ENCODE peak calls at places on chromosomes 5 and 9, in four cellular contexts. One of them, this sample, is unnamed. For H3K4me1, the result is how much of the 10 kb centered on the place peaks cover.

GRCh38 chr5:166165600-166165999 is 2125.8 kb upstream of the WWC1 start:
- DNase-seq in cardiac muscle cell: peak
- DNase-seq in mammary epithelial cell: no peak
- DNase-seq in breast epithelium: no peak
- DNase-seq in this sample: no peak

GRCh38 chr5:143224672-143225071 is 178.8 kb downstream of the NR3C1 start:
- DNase-seq in cardiac muscle cell: no peak
- DNase-seq in mammary epithelial cell: no peak
- DNase-seq in breast epithelium: no peak
- DNase-seq in this sample: no peak

GRCh38 chr5:27810458-27810857 is 772.1 kb upstream of the CDH9 start:
- DNase-seq in cardiac muscle cell: no peak
- DNase-seq in mammary epithelial cell: no peak
- DNase-seq in breast epithelium: no peak
- DNase-seq in this sample: no peak

GRCh38 chr9:98720402-98720801 is 11.7 kb upstream of the GABBR2 start:
- DNase-seq in cardiac muscle cell: no peak
- DNase-seq in mammary epithelial cell: no peak
- DNase-seq in breast epithelium: no peak
- DNase-seq in this sample: no peak

GRCh38 chr5:52598954-52599353 is 188.8 kb upstream of the ITGA1 start:
- DNase-seq in cardiac muscle cell: no peak
- DNase-seq in mammary epithelial cell: no peak
- DNase-seq in breast epithelium: no peak
- DNase-seq in this sample: no peak

GRCh38 chr5:67814569-67815311 is 400.8 kb upstream of the PIK3R1 start:
- DNase-seq in cardiac muscle cell: no peak
- DNase-seq in mammary epithelial cell: no peak
- DNase-seq in breast epithelium: no peak
- DNase-seq in this sample: no peak

GRCh38 chr9:138071292-138071691 is 193.7 kb downstream of the CACNA1B start:
- DNase-seq in cardiac muscle cell: no peak
- DNase-seq in mammary epithelial cell: no peak
- DNase-seq in breast epithelium: no peak
- DNase-seq in this sample: no peak

GRCh38 chr9:76704601-76705204 is 59.5 kb upstream of the PCA3 start:
- DNase-seq in cardiac muscle cell: peak
- DNase-seq in mammary epithelial cell: peak
- DNase-seq in breast epithelium: no peak
- DNase-seq in this sample: no peak

GRCh38 chr5:1203311-1203967 is 2.0 kb downstream of the SLC6A19 start:
- DNase-seq in cardiac muscle cell: no peak
- DNase-seq in mammary epithelial cell: no peak
- DNase-seq in breast epithelium: no peak
- DNase-seq in this sample: no peak

GRCh38 chr5:1203968-1204692 is 2.7 kb downstream of the SLC6A19 start:
- DNase-seq in cardiac muscle cell: no peak
- DNase-seq in mammary epithelial cell: no peak
- DNase-seq in breast epithelium: no peak
- DNase-seq in this sample: no peak

GRCh38 chr5:1202798-1203185 is 1.4 kb downstream of the SLC6A19 start:
- DNase-seq in cardiac muscle cell: no peak
- DNase-seq in mammary epithelial cell: no peak
- DNase-seq in breast epithelium: no peak
- DNase-seq in this sample: no peak

GRCh38 chr5:1205255-1206180 is 4.1 kb downstream of the SLC6A19 start:
- DNase-seq in cardiac muscle cell: no peak
- DNase-seq in mammary epithelial cell: no peak
- DNase-seq in breast epithelium: no peak
- DNase-seq in this sample: no peak

GRCh38 chr5:1204693-1205242 is 3.4 kb downstream of the SLC6A19 start:
- DNase-seq in cardiac muscle cell: peak
- DNase-seq in mammary epithelial cell: no peak
- DNase-seq in breast epithelium: no peak
- DNase-seq in this sample: no peak
- TF ChIP-seq CTCF in cardiac muscle cell: peak
- TF ChIP-seq CTCF in mammary epithelial cell: peak
- TF ChIP-seq CTCF in breast epithelium: no peak
- TF ChIP-seq CTCF in this sample: no peak

GRCh38 chr9:108443741-108444140 is 412.0 kb downstream of the ACTL7B start:
- DNase-seq in cardiac muscle cell: no peak
- DNase-seq in mammary epithelial cell: peak
- DNase-seq in breast epithelium: no peak
- DNase-seq in this sample: no peak

GRCh38 chr9:108445431-108446018 is 410.3 kb downstream of the ACTL7B start:
- DNase-seq in cardiac muscle cell: no peak
- DNase-seq in mammary epithelial cell: peak
- DNase-seq in breast epithelium: no peak
- DNase-seq in this sample: no peak

GRCh38 chr9:108443278-108443633 is 412.5 kb downstream of the ACTL7B start:
- DNase-seq in cardiac muscle cell: no peak
- DNase-seq in mammary epithelial cell: peak
- DNase-seq in breast epithelium: no peak
- DNase-seq in this sample: no peak

GRCh38 chr9:108442604-108443277 is 413.0 kb downstream of the ACTL7B start:
- DNase-seq in cardiac muscle cell: no peak
- DNase-seq in mammary epithelial cell: no peak
- DNase-seq in breast epithelium: no peak
- DNase-seq in this sample: no peak

GRCh38 chr9:108444400-108445358 is 411.1 kb downstream of the ACTL7B start:
- DNase-seq in cardiac muscle cell: no peak
- DNase-seq in mammary epithelial cell: peak
- DNase-seq in breast epithelium: no peak
- DNase-seq in this sample: no peak
- H3K4me3 ChIP-seq in cardiac muscle cell: no peak
- H3K4me3 ChIP-seq in mammary epithelial cell: peak
- H3K4me3 ChIP-seq in breast epithelium: peak
- H3K4me3 ChIP-seq in this sample: no peak

GRCh38 chr5:133117166-133117929 is 65.5 kb downstream of the HSPA4 start:
- DNase-seq in cardiac muscle cell: no peak
- DNase-seq in mammary epithelial cell: no peak
- DNase-seq in breast epithelium: no peak
- DNase-seq in this sample: no peak

GRCh38 chr5:133118741-133119140 is 66.9 kb downstream of the HSPA4 start:
- DNase-seq in cardiac muscle cell: no peak
- DNase-seq in mammary epithelial cell: no peak
- DNase-seq in breast epithelium: no peak
- DNase-seq in this sample: no peak

GRCh38 chr5:133117930-133118445 is 66.2 kb downstream of the HSPA4 start:
- DNase-seq in cardiac muscle cell: no peak
- DNase-seq in mammary epithelial cell: no peak
- DNase-seq in breast epithelium: no peak
- DNase-seq in this sample: no peak

GRCh38 chr5:133114933-133115310 is 63.1 kb downstream of the HSPA4 start:
- DNase-seq in cardiac muscle cell: no peak
- DNase-seq in mammary epithelial cell: no peak
- DNase-seq in breast epithelium: no peak
- DNase-seq in this sample: no peak

DNA sequence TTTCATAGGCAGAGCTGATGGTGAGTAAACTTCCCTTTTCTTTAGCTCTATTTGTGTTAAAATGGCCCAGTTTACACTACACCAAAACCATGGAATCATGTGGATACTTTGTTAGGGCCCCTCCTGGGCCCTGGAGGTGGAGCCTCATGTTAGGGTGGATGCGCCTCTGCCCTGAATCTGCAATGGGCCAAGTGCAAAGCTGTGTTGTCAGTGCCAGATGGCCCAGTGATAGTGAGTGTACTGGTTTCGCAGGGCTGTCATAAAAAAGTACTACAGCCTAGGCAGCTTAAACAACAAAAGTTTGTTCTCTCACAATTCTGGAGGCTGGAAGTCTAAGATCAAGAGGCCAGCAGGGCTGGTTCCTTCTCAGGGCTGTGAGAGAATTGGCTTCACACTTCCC is 64.8 kb downstream of the HSPA4 start:
- DNase-seq in cardiac muscle cell: no peak
- DNase-seq in mammary epithelial cell: no peak
- DNase-seq in breast epithelium: no peak
- DNase-seq in this sample: no peak
- H3K4me1 ChIP-seq in cardiac muscle cell: under half
- H3K4me1 ChIP-seq in mammary epithelial cell: under half
- H3K4me1 ChIP-seq in breast epithelium: under half
- H3K4me1 ChIP-seq in this sample: under half

DNA sequence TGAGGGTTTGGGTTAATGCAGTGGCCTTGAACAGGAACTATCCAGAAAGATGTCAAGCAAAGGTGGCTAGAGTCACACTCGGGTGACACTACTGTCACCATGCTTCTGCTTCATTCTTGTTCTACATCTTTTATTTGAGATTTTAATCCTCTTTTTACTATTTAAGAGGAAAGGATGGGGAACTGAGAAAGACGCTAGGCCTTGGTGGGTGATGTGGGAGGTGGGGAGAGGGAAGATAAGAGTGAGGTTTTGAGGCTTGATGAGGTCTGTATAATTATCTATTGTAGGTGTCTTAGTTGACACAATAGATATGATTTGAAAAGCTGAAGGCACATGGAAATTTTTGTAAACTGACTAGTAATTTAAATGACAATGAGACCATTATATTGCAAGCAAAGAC is 3.5 kb upstream of the BASP1 start:
- DNase-seq in cardiac muscle cell: no peak
- DNase-seq in mammary epithelial cell: no peak
- DNase-seq in breast epithelium: no peak
- DNase-seq in this sample: no peak
- TF ChIP-seq CTCF in cardiac muscle cell: no peak
- TF ChIP-seq CTCF in mammary epithelial cell: no peak
- TF ChIP-seq CTCF in breast epithelium: no peak
- TF ChIP-seq CTCF in this sample: no peak